ENCODE peak calls at places on chromosomes 5 and 9, in nine cellular contexts. A, N, Y, R, B, P, M, K and I are unnamed samples.

GRCh38 chr5:156991714-156992113 is 28.7 kb upstream of the TIMD4 start:
- DNase-seq in A (no peak), N (no peak), Y (no peak), R (no peak), B (no peak), P (no peak), M (no peak), K (no peak), I (no peak)

GRCh38 chr9:82271099-82271498 is 282.5 kb downstream of the SPATA31D1 start:
- DNase-seq in A (no peak), N (peak), Y (peak), R (no peak), B (no peak), P (no peak), M (no peak), K (no peak), I (peak)

GRCh38 chr5:96844476-96844990 is 31.8 kb upstream of the ERAP2 start:
- DNase-seq in A (no peak), N (no peak), Y (no peak), R (no peak), B (no peak), P (no peak), M (no peak), K (no peak), I (no peak)

GRCh38 chr5:73496984-73497457 is 1.2 kb upstream of the BTF3 start:
- DNase-seq in A (peak), N (peak), Y (peak), R (no peak), B (no peak), P (peak), M (no peak), K (no peak), I (peak)

GRCh38 chr9:136312436-136312835 is 8.5 kb upstream of the CCDC187 start:
- DNase-seq in A (no peak), N (no peak), Y (peak), R (no peak), B (no peak), P (peak), M (no peak), K (no peak), I (peak)

GRCh38 chr5:14109041-14109747 is 33.9 kb upstream of the TRIO start:
- DNase-seq in A (no peak), N (no peak), Y (peak), R (peak), B (no peak), P (peak), M (no peak), K (no peak), I (peak)

GRCh38 chr5:89065919-89066318 is 182.9 kb upstream of the MEF2C start:
- DNase-seq in A (no peak), N (no peak), Y (no peak), R (no peak), B (no peak), P (no peak), M (no peak), K (no peak), I (no peak)

GRCh38 chr5:73199671-73200070 is 26.7 kb downstream of the TMEM174 start:
- DNase-seq in A (no peak), N (no peak), Y (no peak), R (no peak), B (no peak), P (no peak), M (no peak), K (no peak), I (no peak)

GRCh38 chr5:68134033-68134668 is 81.4 kb upstream of the PIK3R1 start:
- DNase-seq in A (no peak), N (no peak), Y (peak), R (no peak), B (no peak), P (no peak), M (no peak), K (no peak), I (no peak)